ENCODE peak calls at places on chromosomes 13 and 19, in nine cellular contexts. Y is GM23338, G is GDM1, I is psoas muscle, A is gastrocnemius medialis, W is RWPE1, X is HFFc6, T is GM04504, K is dermis microvascular lymphatic vessel endothelial cell. E is an unnamed sample.

GRCh38 chr19:10818306-10819123 is 17.5 kb downstream of the TMED1 start:
- DNase-seq in Y (no peak), G (no peak), X (no peak), A (no peak), T (no peak), I (no peak), W (no peak), K (no peak), E (no peak)

GRCh38 chr19:17245535-17245984 is at the start of gene NR2F6:
- DNase-seq in A (no peak), G (no peak), Y (no peak), X (no peak), I (no peak), K (no peak), T (no peak), W (no peak), E (no peak)

GRCh38 chr19:2528543-2529173 is 52.7 kb downstream of the GADD45B start:
- DNase-seq in T (no peak), Y (no peak), G (no peak), K (no peak), A (no peak), I (no peak), W (no peak), X (no peak), E (no peak)

GRCh38 chr19:50628146-50628545 is 11.5 kb downstream of the SYT3 start:
- DNase-seq in T (no peak), A (no peak), W (no peak), K (no peak), G (no peak), Y (peak; percentile 35), I (no peak), X (no peak), E (no peak)

GRCh38 chr19:8585894-8586750 is 8.9 kb upstream of the MYO1F start:
- DNase-seq in W (peak; percentile 30), A (no peak), I (no peak), T (no peak), G (peak; percentile 17), X (no peak), Y (peak; percentile 97), K (peak; percentile 29), E (no peak)

GRCh38 chr19:40303765-40304164 is 18.6 kb upstream of the AKT2 start:
- DNase-seq in X (no peak), K (no peak), T (no peak), W (no peak), I (no peak), A (no peak), G (no peak), Y (no peak), E (no peak)

GRCh38 chr19:48950830-48951519 is 3.7 kb upstream of the BAX start:
- DNase-seq in G (no peak), W (no peak), X (no peak), A (no peak), K (no peak), I (no peak), T (no peak), Y (no peak), E (no peak)

GRCh38 chr19:33292595-33293254 is 9.6 kb downstream of the CEBPA start:
- DNase-seq in W (no peak), I (no peak), X (peak; percentile 42), A (peak; percentile 34), K (no peak), G (no peak), Y (no peak), T (peak; percentile 44), E (peak; percentile 74)

GRCh38 chr13:73809561-73809960 is 324.6 kb downstream of the KLF12 start:
- DNase-seq in G (no peak), W (peak; percentile 27), K (peak; percentile 50), I (no peak), A (no peak), T (no peak), Y (no peak), X (peak; percentile 56), E (no peak)

GRCh38 chr19:17001603-17002183 is 24.9 kb downstream of the CPAMD8 start:
- DNase-seq in X (no peak), G (no peak), Y (peak; percentile 66), I (no peak), A (no peak), K (no peak), T (no peak), W (no peak), E (no peak)

GRCh38 chr19:29507081-29507860 is 18.5 kb upstream of the VSTM2B start:
- DNase-seq in K (no peak), W (no peak), I (no peak), T (no peak), Y (peak; percentile 30), A (no peak), X (no peak), G (no peak), E (no peak)

GRCh38 chr13:63425131-63425530 is 2009.5 kb upstream of the PCDH20 start:
- DNase-seq in A (no peak), G (no peak), K (no peak), X (no peak), T (no peak), W (no peak), Y (no peak), I (no peak), E (no peak)

GRCh38 chr19:29662604-29663404 is 2.5 kb upstream of the PLEKHF1 start:
- DNase-seq in I (peak; percentile 76), G (no peak), T (peak; percentile 88), A (no peak), W (peak; percentile 67), X (peak; percentile 90), K (peak; percentile 63), Y (no peak), E (no peak)

GRCh38 chr13:106078191-106078590 is 457.3 kb downstream of the EFNB2 start:
- DNase-seq in W (no peak), T (no peak), A (no peak), X (no peak), Y (peak; percentile 14), G (no peak), K (no peak), I (no peak), E (no peak)

GRCh38 chr13:71255633-71256032 is 611.4 kb downstream of the DACH1 start:
- DNase-seq in I (no peak), T (no peak), A (no peak), K (no peak), Y (no peak), X (no peak), W (no peak), G (no peak), E (no peak)